ENCODE peak calls at places on chromosome 7, in ten cellular contexts. One of them, this sample, is unnamed.

GRCh38 chr7:137625197-137625596 is 221.6 kb downstream of the DGKI start:
- DNase-seq in tibial artery: no peak
- DNase-seq in stimulated activated CD4-positive, alpha-beta T cell treated with anti-CD3 and anti-CD28 coated beads, Interleukin-4, amount 100 ng/mL, for 4 hours: no peak
- DNase-seq in stromal cell of bone marrow: no peak
- DNase-seq in ELR: peak
- DNase-seq in WTC11: no peak
- DNase-seq in cardiac fibroblast: peak
- DNase-seq in activated CD4-positive, alpha-beta memory T cell treated with anti-CD3 and anti-CD28 coated beads, Interleukin-2, amount 10 ng/mL, durations not matched to agents 7 days and 5 days: no peak
- DNase-seq in left ventricle myocardium inferior: no peak
- DNase-seq in activated gamma-delta T cell treated with anti-CD3 and anti-CD28 coated beads, Interleukin-2, amount 50 U/mL, for 16 hours: no peak
- DNase-seq in this sample: no peak

GRCh38 chr7:98200364-98200763 is 10.9 kb upstream of the BHLHA15 start:
- DNase-seq in tibial artery: no peak
- DNase-seq in stimulated activated CD4-positive, alpha-beta T cell treated with anti-CD3 and anti-CD28 coated beads, Interleukin-4, amount 100 ng/mL, for 4 hours: no peak
- DNase-seq in stromal cell of bone marrow: no peak
- DNase-seq in ELR: no peak
- DNase-seq in WTC11: no peak
- DNase-seq in cardiac fibroblast: no peak
- DNase-seq in activated CD4-positive, alpha-beta memory T cell treated with anti-CD3 and anti-CD28 coated beads, Interleukin-2, amount 10 ng/mL, durations not matched to agents 7 days and 5 days: peak
- DNase-seq in left ventricle myocardium inferior: no peak
- DNase-seq in activated gamma-delta T cell treated with anti-CD3 and anti-CD28 coated beads, Interleukin-2, amount 50 U/mL, for 16 hours: no peak
- DNase-seq in this sample: no peak

GRCh38 chr7:36742911-36743775 is 18.8 kb upstream of the AOAH start:
- DNase-seq in tibial artery: peak
- DNase-seq in stimulated activated CD4-positive, alpha-beta T cell treated with anti-CD3 and anti-CD28 coated beads, Interleukin-4, amount 100 ng/mL, for 4 hours: no peak
- DNase-seq in stromal cell of bone marrow: no peak
- DNase-seq in ELR: no peak
- DNase-seq in WTC11: no peak
- DNase-seq in cardiac fibroblast: no peak
- DNase-seq in activated CD4-positive, alpha-beta memory T cell treated with anti-CD3 and anti-CD28 coated beads, Interleukin-2, amount 10 ng/mL, durations not matched to agents 7 days and 5 days: no peak
- DNase-seq in left ventricle myocardium inferior: no peak
- DNase-seq in activated gamma-delta T cell treated with anti-CD3 and anti-CD28 coated beads, Interleukin-2, amount 50 U/mL, for 16 hours: no peak
- DNase-seq in this sample: peak

GRCh38 chr7:106358103-106358663 is 73.4 kb upstream of the NAMPT start:
- DNase-seq in tibial artery: no peak
- DNase-seq in stimulated activated CD4-positive, alpha-beta T cell treated with anti-CD3 and anti-CD28 coated beads, Interleukin-4, amount 100 ng/mL, for 4 hours: no peak
- DNase-seq in stromal cell of bone marrow: peak
- DNase-seq in ELR: no peak
- DNase-seq in WTC11: no peak
- DNase-seq in cardiac fibroblast: peak
- DNase-seq in activated CD4-positive, alpha-beta memory T cell treated with anti-CD3 and anti-CD28 coated beads, Interleukin-2, amount 10 ng/mL, durations not matched to agents 7 days and 5 days: no peak
- DNase-seq in left ventricle myocardium inferior: no peak
- DNase-seq in activated gamma-delta T cell treated with anti-CD3 and anti-CD28 coated beads, Interleukin-2, amount 50 U/mL, for 16 hours: no peak
- DNase-seq in this sample: no peak

GRCh38 chr7:143431109-143431508 is 12.1 kb upstream of the TAS2R60 start:
- DNase-seq in tibial artery: no peak
- DNase-seq in stimulated activated CD4-positive, alpha-beta T cell treated with anti-CD3 and anti-CD28 coated beads, Interleukin-4, amount 100 ng/mL, for 4 hours: no peak
- DNase-seq in stromal cell of bone marrow: no peak
- DNase-seq in ELR: no peak
- DNase-seq in WTC11: no peak
- DNase-seq in cardiac fibroblast: no peak
- DNase-seq in activated CD4-positive, alpha-beta memory T cell treated with anti-CD3 and anti-CD28 coated beads, Interleukin-2, amount 10 ng/mL, durations not matched to agents 7 days and 5 days: no peak
- DNase-seq in left ventricle myocardium inferior: no peak
- DNase-seq in activated gamma-delta T cell treated with anti-CD3 and anti-CD28 coated beads, Interleukin-2, amount 50 U/mL, for 16 hours: no peak
- DNase-seq in this sample: no peak

GRCh38 chr7:47534322-47535032 is 47.4 kb downstream of the TNS3 start:
- DNase-seq in tibial artery: no peak
- DNase-seq in stimulated activated CD4-positive, alpha-beta T cell treated with anti-CD3 and anti-CD28 coated beads, Interleukin-4, amount 100 ng/mL, for 4 hours: no peak
- DNase-seq in stromal cell of bone marrow: no peak
- DNase-seq in ELR: peak
- DNase-seq in WTC11: no peak
- DNase-seq in cardiac fibroblast: no peak
- DNase-seq in activated CD4-positive, alpha-beta memory T cell treated with anti-CD3 and anti-CD28 coated beads, Interleukin-2, amount 10 ng/mL, durations not matched to agents 7 days and 5 days: no peak
- DNase-seq in left ventricle myocardium inferior: no peak
- DNase-seq in activated gamma-delta T cell treated with anti-CD3 and anti-CD28 coated beads, Interleukin-2, amount 50 U/mL, for 16 hours: no peak
- DNase-seq in this sample: no peak

GRCh38 chr7:80895056-80895455 is 23.8 kb downstream of the SEMA3C start:
- DNase-seq in tibial artery: no peak
- DNase-seq in stimulated activated CD4-positive, alpha-beta T cell treated with anti-CD3 and anti-CD28 coated beads, Interleukin-4, amount 100 ng/mL, for 4 hours: no peak
- DNase-seq in stromal cell of bone marrow: no peak
- DNase-seq in ELR: no peak
- DNase-seq in WTC11: no peak
- DNase-seq in cardiac fibroblast: no peak
- DNase-seq in activated CD4-positive, alpha-beta memory T cell treated with anti-CD3 and anti-CD28 coated beads, Interleukin-2, amount 10 ng/mL, durations not matched to agents 7 days and 5 days: no peak
- DNase-seq in left ventricle myocardium inferior: no peak
- DNase-seq in activated gamma-delta T cell treated with anti-CD3 and anti-CD28 coated beads, Interleukin-2, amount 50 U/mL, for 16 hours: no peak
- DNase-seq in this sample: no peak

GRCh38 chr7:141220263-141220662 is 146.4 kb downstream of the TMEM178B start:
- DNase-seq in tibial artery: no peak
- DNase-seq in stimulated activated CD4-positive, alpha-beta T cell treated with anti-CD3 and anti-CD28 coated beads, Interleukin-4, amount 100 ng/mL, for 4 hours: no peak
- DNase-seq in stromal cell of bone marrow: no peak
- DNase-seq in ELR: peak
- DNase-seq in WTC11: no peak
- DNase-seq in cardiac fibroblast: peak
- DNase-seq in activated CD4-positive, alpha-beta memory T cell treated with anti-CD3 and anti-CD28 coated beads, Interleukin-2, amount 10 ng/mL, durations not matched to agents 7 days and 5 days: no peak
- DNase-seq in left ventricle myocardium inferior: no peak
- DNase-seq in activated gamma-delta T cell treated with anti-CD3 and anti-CD28 coated beads, Interleukin-2, amount 50 U/mL, for 16 hours: no peak
- DNase-seq in this sample: no peak

GRCh38 chr7:159112136-159113011 is 32.3 kb downstream of the VIPR2 start:
- DNase-seq in tibial artery: no peak
- DNase-seq in stimulated activated CD4-positive, alpha-beta T cell treated with anti-CD3 and anti-CD28 coated beads, Interleukin-4, amount 100 ng/mL, for 4 hours: peak
- DNase-seq in stromal cell of bone marrow: no peak
- DNase-seq in ELR: no peak
- DNase-seq in WTC11: no peak
- DNase-seq in cardiac fibroblast: no peak
- DNase-seq in activated CD4-positive, alpha-beta memory T cell treated with anti-CD3 and anti-CD28 coated beads, Interleukin-2, amount 10 ng/mL, durations not matched to agents 7 days and 5 days: no peak
- DNase-seq in left ventricle myocardium inferior: no peak
- DNase-seq in activated gamma-delta T cell treated with anti-CD3 and anti-CD28 coated beads, Interleukin-2, amount 50 U/mL, for 16 hours: no peak
- DNase-seq in this sample: peak

GRCh38 chr7:123410273-123410928 is 124.0 kb downstream of the IQUB start:
- DNase-seq in tibial artery: no peak
- DNase-seq in stimulated activated CD4-positive, alpha-beta T cell treated with anti-CD3 and anti-CD28 coated beads, Interleukin-4, amount 100 ng/mL, for 4 hours: no peak
- DNase-seq in stromal cell of bone marrow: peak
- DNase-seq in ELR: no peak
- DNase-seq in WTC11: no peak
- DNase-seq in cardiac fibroblast: peak
- DNase-seq in activated CD4-positive, alpha-beta memory T cell treated with anti-CD3 and anti-CD28 coated beads, Interleukin-2, amount 10 ng/mL, durations not matched to agents 7 days and 5 days: no peak
- DNase-seq in left ventricle myocardium inferior: peak
- DNase-seq in activated gamma-delta T cell treated with anti-CD3 and anti-CD28 coated beads, Interleukin-2, amount 50 U/mL, for 16 hours: no peak
- DNase-seq in this sample: no peak

GRCh38 chr7:87155788-87156187 is 3.5 kb downstream of the DMTF1 start:
- DNase-seq in tibial artery: no peak
- DNase-seq in stimulated activated CD4-positive, alpha-beta T cell treated with anti-CD3 and anti-CD28 coated beads, Interleukin-4, amount 100 ng/mL, for 4 hours: no peak
- DNase-seq in stromal cell of bone marrow: no peak
- DNase-seq in ELR: peak
- DNase-seq in WTC11: no peak
- DNase-seq in cardiac fibroblast: peak
- DNase-seq in activated CD4-positive, alpha-beta memory T cell treated with anti-CD3 and anti-CD28 coated beads, Interleukin-2, amount 10 ng/mL, durations not matched to agents 7 days and 5 days: no peak
- DNase-seq in left ventricle myocardium inferior: no peak
- DNase-seq in activated gamma-delta T cell treated with anti-CD3 and anti-CD28 coated beads, Interleukin-2, amount 50 U/mL, for 16 hours: no peak
- DNase-seq in this sample: no peak

GRCh38 chr7:30845426-30846135 is 66.1 kb upstream of the AQP1 start:
- DNase-seq in tibial artery: peak
- DNase-seq in stimulated activated CD4-positive, alpha-beta T cell treated with anti-CD3 and anti-CD28 coated beads, Interleukin-4, amount 100 ng/mL, for 4 hours: no peak
- DNase-seq in stromal cell of bone marrow: peak
- DNase-seq in ELR: peak
- DNase-seq in WTC11: no peak
- DNase-seq in cardiac fibroblast: peak
- DNase-seq in activated CD4-positive, alpha-beta memory T cell treated with anti-CD3 and anti-CD28 coated beads, Interleukin-2, amount 10 ng/mL, durations not matched to agents 7 days and 5 days: no peak
- DNase-seq in left ventricle myocardium inferior: peak
- DNase-seq in activated gamma-delta T cell treated with anti-CD3 and anti-CD28 coated beads, Interleukin-2, amount 50 U/mL, for 16 hours: no peak
- DNase-seq in this sample: peak

GRCh38 chr7:133807610-133808543 is 319.3 kb upstream of the LRGUK start:
- DNase-seq in tibial artery: no peak
- DNase-seq in stimulated activated CD4-positive, alpha-beta T cell treated with anti-CD3 and anti-CD28 coated beads, Interleukin-4, amount 100 ng/mL, for 4 hours: no peak
- DNase-seq in stromal cell of bone marrow: no peak
- DNase-seq in ELR: no peak
- DNase-seq in WTC11: no peak
- DNase-seq in cardiac fibroblast: no peak
- DNase-seq in activated CD4-positive, alpha-beta memory T cell treated with anti-CD3 and anti-CD28 coated beads, Interleukin-2, amount 10 ng/mL, durations not matched to agents 7 days and 5 days: no peak
- DNase-seq in left ventricle myocardium inferior: no peak
- DNase-seq in activated gamma-delta T cell treated with anti-CD3 and anti-CD28 coated beads, Interleukin-2, amount 50 U/mL, for 16 hours: no peak
- DNase-seq in this sample: no peak

GRCh38 chr7:65325793-65326432 is 47.7 kb upstream of the ZNF92 start:
- DNase-seq in tibial artery: no peak
- DNase-seq in stimulated activated CD4-positive, alpha-beta T cell treated with anti-CD3 and anti-CD28 coated beads, Interleukin-4, amount 100 ng/mL, for 4 hours: no peak
- DNase-seq in stromal cell of bone marrow: no peak
- DNase-seq in ELR: peak
- DNase-seq in WTC11: no peak
- DNase-seq in cardiac fibroblast: no peak
- DNase-seq in activated CD4-positive, alpha-beta memory T cell treated with anti-CD3 and anti-CD28 coated beads, Interleukin-2, amount 10 ng/mL, durations not matched to agents 7 days and 5 days: no peak
- DNase-seq in left ventricle myocardium inferior: no peak
- DNase-seq in activated gamma-delta T cell treated with anti-CD3 and anti-CD28 coated beads, Interleukin-2, amount 50 U/mL, for 16 hours: no peak
- DNase-seq in this sample: no peak

GRCh38 chr7:115289966-115290365 is 368.1 kb downstream of the MDFIC start:
- DNase-seq in tibial artery: no peak
- DNase-seq in stimulated activated CD4-positive, alpha-beta T cell treated with anti-CD3 and anti-CD28 coated beads, Interleukin-4, amount 100 ng/mL, for 4 hours: no peak
- DNase-seq in stromal cell of bone marrow: no peak
- DNase-seq in ELR: peak
- DNase-seq in WTC11: no peak
- DNase-seq in cardiac fibroblast: peak
- DNase-seq in activated CD4-positive, alpha-beta memory T cell treated with anti-CD3 and anti-CD28 coated beads, Interleukin-2, amount 10 ng/mL, durations not matched to agents 7 days and 5 days: no peak
- DNase-seq in left ventricle myocardium inferior: no peak
- DNase-seq in activated gamma-delta T cell treated with anti-CD3 and anti-CD28 coated beads, Interleukin-2, amount 50 U/mL, for 16 hours: no peak
- DNase-seq in this sample: no peak

GRCh38 chr7:136714062-136714461 is 154.4 kb upstream of the CHRM2 start:
- DNase-seq in tibial artery: no peak
- DNase-seq in stimulated activated CD4-positive, alpha-beta T cell treated with anti-CD3 and anti-CD28 coated beads, Interleukin-4, amount 100 ng/mL, for 4 hours: no peak
- DNase-seq in stromal cell of bone marrow: no peak
- DNase-seq in ELR: no peak
- DNase-seq in WTC11: no peak
- DNase-seq in cardiac fibroblast: no peak
- DNase-seq in activated CD4-positive, alpha-beta memory T cell treated with anti-CD3 and anti-CD28 coated beads, Interleukin-2, amount 10 ng/mL, durations not matched to agents 7 days and 5 days: no peak
- DNase-seq in left ventricle myocardium inferior: no peak
- DNase-seq in activated gamma-delta T cell treated with anti-CD3 and anti-CD28 coated beads, Interleukin-2, amount 50 U/mL, for 16 hours: no peak
- DNase-seq in this sample: no peak

GRCh38 chr7:155758348-155758747 is 53.9 kb downstream of the SHH start:
- DNase-seq in tibial artery: no peak
- DNase-seq in stimulated activated CD4-positive, alpha-beta T cell treated with anti-CD3 and anti-CD28 coated beads, Interleukin-4, amount 100 ng/mL, for 4 hours: no peak
- DNase-seq in stromal cell of bone marrow: no peak
- DNase-seq in ELR: no peak
- DNase-seq in WTC11: peak
- DNase-seq in cardiac fibroblast: no peak
- DNase-seq in activated CD4-positive, alpha-beta memory T cell treated with anti-CD3 and anti-CD28 coated beads, Interleukin-2, amount 10 ng/mL, durations not matched to agents 7 days and 5 days: no peak
- DNase-seq in left ventricle myocardium inferior: no peak
- DNase-seq in activated gamma-delta T cell treated with anti-CD3 and anti-CD28 coated beads, Interleukin-2, amount 50 U/mL, for 16 hours: no peak
- DNase-seq in this sample: no peak

GRCh38 chr7:93402944-93403343 is 170.8 kb downstream of the VPS50 start:
- DNase-seq in tibial artery: no peak
- DNase-seq in stimulated activated CD4-positive, alpha-beta T cell treated with anti-CD3 and anti-CD28 coated beads, Interleukin-4, amount 100 ng/mL, for 4 hours: no peak
- DNase-seq in stromal cell of bone marrow: no peak
- DNase-seq in ELR: no peak
- DNase-seq in WTC11: no peak
- DNase-seq in cardiac fibroblast: no peak
- DNase-seq in activated CD4-positive, alpha-beta memory T cell treated with anti-CD3 and anti-CD28 coated beads, Interleukin-2, amount 10 ng/mL, durations not matched to agents 7 days and 5 days: no peak
- DNase-seq in left ventricle myocardium inferior: no peak
- DNase-seq in activated gamma-delta T cell treated with anti-CD3 and anti-CD28 coated beads, Interleukin-2, amount 50 U/mL, for 16 hours: no peak
- DNase-seq in this sample: no peak

GRCh38 chr7:30162133-30162532 is 27.3 kb downstream of the MTURN start:
- DNase-seq in tibial artery: no peak
- DNase-seq in stimulated activated CD4-positive, alpha-beta T cell treated with anti-CD3 and anti-CD28 coated beads, Interleukin-4, amount 100 ng/mL, for 4 hours: no peak
- DNase-seq in stromal cell of bone marrow: no peak
- DNase-seq in ELR: no peak
- DNase-seq in WTC11: no peak
- DNase-seq in cardiac fibroblast: no peak
- DNase-seq in activated CD4-positive, alpha-beta memory T cell treated with anti-CD3 and anti-CD28 coated beads, Interleukin-2, amount 10 ng/mL, durations not matched to agents 7 days and 5 days: no peak
- DNase-seq in left ventricle myocardium inferior: no peak
- DNase-seq in activated gamma-delta T cell treated with anti-CD3 and anti-CD28 coated beads, Interleukin-2, amount 50 U/mL, for 16 hours: no peak
- DNase-seq in this sample: no peak